ENCODE peak calls at places on chromosomes 5 and 9, in eight cellular contexts. B, E, U, M, G, V, Q and Z are unnamed samples.

GRCh38 chr9:133225171-133226011 is 16.3 kb upstream of the OBP2B start:
- DNase-seq in M (no peak), Q (no peak), V (no peak), B (no peak), E (no peak), U (no peak), G (no peak), Z (no peak)

GRCh38 chr9:132644251-132644650 is 25.5 kb downstream of the DDX31 start:
- DNase-seq in E (no peak), M (no peak), G (peak; percentile 37), V (no peak), U (no peak), Q (no peak), B (no peak), Z (no peak)

GRCh38 chr9:88995205-88995604 is 3.9 kb downstream of the S1PR3 start:
- DNase-seq in B (no peak), Q (no peak), V (no peak), M (no peak), E (no peak), U (no peak), G (no peak), Z (no peak)

GRCh38 chr5:27171696-27172362 is 133.4 kb upstream of the CDH9 start:
- DNase-seq in Q (no peak), G (peak; percentile 12), U (no peak), B (no peak), E (no peak), V (no peak), M (no peak), Z (no peak)

GRCh38 chr9:2014696-2015580 is at the start of gene SMARCA2:
- DNase-seq in E (peak; percentile 98), U (peak; percentile 98), Q (peak; percentile 88), B (peak; percentile 84), G (peak; percentile 92), M (peak; percentile 95), V (peak; percentile 98), Z (peak; percentile 76)

GRCh38 chr9:105282870-105283621 is 38.6 kb downstream of the SLC44A1 start:
- DNase-seq in G (no peak), U (no peak), Q (no peak), B (no peak), E (no peak), M (no peak), V (no peak), Z (no peak)

GRCh38 chr9:107866912-107867311 is 377.3 kb upstream of the KLF4 start:
- DNase-seq in E (no peak), V (no peak), U (peak; percentile 6), G (no peak), M (no peak), Q (no peak), B (no peak), Z (no peak)

GRCh38 chr5:107875834-107876233 is 205.1 kb upstream of the EFNA5 start:
- DNase-seq in B (peak; percentile 65), M (peak; percentile 22), E (no peak), Q (no peak), V (no peak), G (peak; percentile 26), U (no peak), Z (peak; percentile 76)

GRCh38 chr5:84088996-84089395 is 295.7 kb downstream of the EDIL3 start:
- DNase-seq in M (peak; percentile 32), B (peak; percentile 31), G (peak; percentile 19), Q (peak; percentile 7), E (no peak), U (no peak), V (no peak), Z (no peak)

GRCh38 chr5:96293966-96294886 is 138.8 kb downstream of the PCSK1 start:
- DNase-seq in M (peak; percentile 25), V (no peak), E (no peak), B (no peak), U (peak; percentile 31), Q (no peak), G (no peak), Z (no peak)

GRCh38 chr9:122179054-122179689 is 19.5 kb downstream of the MORN5 start:
- DNase-seq in G (no peak), B (no peak), M (no peak), V (no peak), U (no peak), Q (no peak), E (no peak), Z (no peak)

GRCh38 chr5:112616812-112617547 is 120.7 kb upstream of the APC start:
- DNase-seq in B (no peak), Q (no peak), G (no peak), E (no peak), U (peak; percentile 65), M (no peak), V (no peak), Z (no peak)

GRCh38 chr5:71969464-71969863 is 137.8 kb upstream of the MAP1B start:
- DNase-seq in B (no peak), E (no peak), Q (no peak), M (peak; percentile 38), G (no peak), V (no peak), U (no peak), Z (no peak)

GRCh38 chr5:141716009-141716408 is 34.0 kb upstream of the ARAP3 start:
- DNase-seq in Q (no peak), G (peak; percentile 48), V (no peak), U (no peak), B (no peak), E (peak; percentile 51), M (no peak), Z (no peak)

GRCh38 chr9:22416692-22417060 is 29.9 kb upstream of the DMRTA1 start:
- DNase-seq in G (peak; percentile 2), U (no peak), B (no peak), V (no peak), E (no peak), M (peak; percentile 24), Q (no peak), Z (no peak)

GRCh38 chr9:98559568-98559967 is 149.2 kb downstream of the GABBR2 start:
- DNase-seq in M (no peak), Q (no peak), B (no peak), U (peak; percentile 7), G (no peak), E (no peak), V (no peak), Z (no peak)

GRCh38 chr5:149932445-149933350 is 11.9 kb downstream of the PDE6A start:
- DNase-seq in U (peak; percentile 13), V (peak; percentile 73), G (peak; percentile 72), E (no peak), Q (no peak), M (no peak), B (no peak), Z (no peak)

GRCh38 chr9:127561491-127562270 is 50.4 kb upstream of the STXBP1 start:
- DNase-seq in Q (peak; percentile 97), E (no peak), G (peak; percentile 41), M (peak; percentile 98), V (peak; percentile 86), U (peak; percentile 84), B (peak; percentile 97), Z (no peak)

GRCh38 chr5:156529902-156530301 is 202.9 kb downstream of the SGCD start:
- DNase-seq in G (no peak), U (no peak), M (no peak), V (no peak), E (no peak), B (no peak), Q (peak; percentile 40), Z (no peak)

GRCh38 chr9:136512651-136513066 is 29.8 kb upstream of the SEC16A start:
- DNase-seq in E (no peak), M (no peak), Q (no peak), V (no peak), G (peak; percentile 39), B (no peak), U (no peak), Z (no peak)

GRCh38 chr5:68778467-68778866 is 315.3 kb upstream of the SLC30A5 start:
- DNase-seq in V (no peak), M (no peak), E (no peak), U (no peak), B (no peak), G (no peak), Q (no peak), Z (no peak)

GRCh38 chr5:141634162-141634561 is 2.5 kb downstream of the HDAC3 start:
- DNase-seq in M (no peak), B (no peak), Q (no peak), V (no peak), G (no peak), E (no peak), U (no peak), Z (no peak)

GRCh38 chr5:107263387-107264003 is 407.2 kb downstream of the EFNA5 start:
- DNase-seq in B (no peak), G (no peak), U (no peak), V (no peak), E (no peak), M (no peak), Q (no peak), Z (no peak)

GRCh38 chr5:17257705-17258273 is 40.4 kb downstream of the BASP1 start:
- DNase-seq in V (no peak), M (no peak), E (no peak), G (no peak), Q (no peak), U (no peak), B (no peak), Z (no peak)
- H3K4me3 ChIP-seq in V (no peak overlapping the region), M (no peak overlapping the region), E (no peak overlapping the region), G (no peak overlapping the region), Q (no peak overlapping the region), U (no peak overlapping the region), B (no peak overlapping the region), Z (no peak overlapping the region)

GRCh38 chr5:180090769-180091546 is 19.4 kb upstream of the RNF130 start:
- DNase-seq in M (peak; percentile 36), G (peak; percentile 89), B (peak; percentile 64), U (peak; percentile 69), E (peak; percentile 56), Q (no peak), V (no peak), Z (peak; percentile 15)
- TF ChIP-seq CTCF in M (peak; percentile 53), G (peak; percentile 80), B (peak; percentile 35), U (peak; percentile 45), E (peak; percentile 35), Q (peak; percentile 26), V (no peak), Z (peak; percentile 54)

DNA sequence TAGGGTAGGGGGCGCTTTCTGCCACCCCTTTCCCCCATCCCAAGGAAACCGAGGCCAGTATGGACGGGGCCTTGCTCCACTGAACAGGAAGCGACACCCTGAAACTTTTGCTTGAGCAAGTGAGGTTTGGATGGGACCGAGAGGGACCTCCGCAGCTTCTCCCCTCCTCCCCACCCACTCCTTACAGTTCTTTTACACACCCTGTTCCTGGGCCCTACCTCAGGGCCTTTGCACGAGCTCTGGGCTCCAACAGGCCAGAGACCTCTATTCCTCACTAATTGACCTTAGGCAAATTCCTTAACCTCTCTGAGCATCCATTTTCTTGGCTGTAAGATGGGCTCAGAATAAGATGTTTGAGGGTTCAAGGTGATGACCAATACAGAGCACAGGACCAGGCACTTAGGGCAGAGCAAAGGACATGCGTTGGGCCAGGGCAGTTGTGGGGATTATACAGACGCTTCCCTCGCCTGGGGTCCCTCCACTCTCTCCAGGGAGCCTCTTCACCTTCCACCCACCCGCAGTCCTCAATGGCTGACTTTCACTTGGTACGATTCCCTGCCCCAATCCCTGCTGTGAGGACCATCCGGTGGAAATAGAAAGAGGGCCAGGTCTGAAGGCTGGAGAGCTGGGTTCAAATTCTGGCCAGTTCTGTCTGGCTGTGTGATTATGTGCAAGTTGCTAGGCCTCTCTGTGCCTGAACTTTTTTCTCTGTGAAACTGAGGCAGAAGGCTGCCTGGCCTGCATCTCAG is 206.3 kb upstream of the IER5L start:
- DNase-seq in B (no peak), U (no peak), M (no peak), V (no peak), E (peak; percentile 17), Q (no peak), G (no peak), Z (no peak)
- H3K4me3 ChIP-seq in B (peak overlapping the region; percentile 54), U (no peak overlapping the region), M (peak overlapping the region; percentile 54), V (peak overlapping the region; percentile 78), E (peak overlapping the region; percentile 65), Q (peak overlapping the region; percentile 23), G (peak overlapping the region; percentile 71), Z (peak overlapping the region; percentile 53)

GRCh38 chr5:125210241-125210947 is 464.0 kb upstream of the ZNF608 start:
- DNase-seq in G (no peak), B (no peak), E (no peak), U (no peak), M (no peak), V (no peak), Q (no peak), Z (no peak)
- TF ChIP-seq CTCF in G (no peak), B (no peak), E (no peak), U (no peak), M (no peak), V (no peak), Q (no peak), Z (no peak)